ENCODE peak calls at places on chromosomes 2 and 18, in five cellular contexts. K, Y, L, S and V are unnamed samples.
A peak's percentile ranks its signal among the peaks of the same experiment; 100 is the strongest.

GRCh38 chr2:227671170-227671887 is 4.7 kb downstream of the SCYGR5 start:
- DNase-seq in L (no peak), S (no peak), Y (no peak), K (peak; percentile 35), V (no peak)

GRCh38 chr2:121489284-121489683 is 41.4 kb upstream of the RNU4ATAC start:
- DNase-seq in K (no peak), L (no peak), S (no peak), Y (no peak), V (no peak)

GRCh38 chr2:234502919-234503285 is 6.0 kb upstream of the ARL4C start:
- DNase-seq in K (no peak), Y (no peak), S (no peak), L (no peak), V (no peak)

GRCh38 chr2:105919826-105920225 is 175.1 kb downstream of the NCK2 start:
- DNase-seq in K (no peak), Y (peak; percentile 38), L (peak; percentile 51), S (no peak), V (peak; percentile 22)

GRCh38 chr2:162989507-162989906 is 150.9 kb upstream of the KCNH7 start:
- DNase-seq in S (no peak), K (no peak), L (no peak), Y (no peak), V (no peak)

GRCh38 chr18:79816092-79816491 is 18.4 kb downstream of the KCNG2 start:
- DNase-seq in S (no peak), K (no peak), L (no peak), Y (no peak), V (no peak)

GRCh38 chr18:45441110-45441842 is 174.0 kb upstream of the SLC14A2 start:
- DNase-seq in L (no peak), S (no peak), Y (no peak), K (no peak), V (no peak)

GRCh38 chr2:175187378-175187777 is 5.9 kb upstream of the ATP5MC3 start:
- DNase-seq in Y (no peak), S (no peak), K (no peak), L (peak; percentile 57), V (peak; percentile 48)

GRCh38 chr2:179726461-179727180 is 134.8 kb downstream of the ZNF385B start:
- DNase-seq in L (no peak), K (no peak), Y (no peak), S (no peak), V (no peak)

GRCh38 chr2:236863729-236864126 is 222.0 kb upstream of the COPS8 start:
- DNase-seq in S (peak; percentile 9), Y (no peak), L (no peak), K (no peak), V (no peak)

GRCh38 chr2:236178921-236179652 is 10.9 kb upstream of the GBX2 start:
- DNase-seq in Y (no peak), L (no peak), K (no peak), S (no peak), V (no peak)

GRCh38 chr2:220224711-220225519 is 597.5 kb downstream of the SLC4A3 start:
- DNase-seq in S (no peak), K (no peak), Y (no peak), L (no peak), V (no peak)

GRCh38 chr18:10057808-10058791 is 144.3 kb downstream of the VAPA start:
- DNase-seq in Y (no peak), K (no peak), S (no peak), L (no peak), V (no peak)

GRCh38 chr2:9232886-9233285 is 26.3 kb downstream of the ASAP2 start:
- DNase-seq in Y (no peak), K (no peak), L (no peak), S (no peak), V (no peak)

GRCh38 chr2:8152392-8153257 is 529.2 kb upstream of the ID2 start:
- DNase-seq in S (no peak), K (no peak), L (no peak), Y (no peak), V (no peak)

GRCh38 chr2:12819098-12819465 is 102.3 kb downstream of the TRIB2 start:
- DNase-seq in Y (no peak), K (peak; percentile 61), L (no peak), S (peak; percentile 93), V (no peak)

GRCh38 chr18:57058734-57059133 is 88.2 kb upstream of the BOD1L2 start:
- DNase-seq in L (no peak), S (no peak), K (no peak), Y (no peak), V (no peak)

GRCh38 chr2:84443477-84443876 is 15.6 kb downstream of the SUCLG1 start:
- DNase-seq in S (no peak), K (no peak), L (no peak), Y (no peak), V (no peak)

GRCh38 chr2:37720533-37721218 is 49.2 kb upstream of the CDC42EP3 start:
- DNase-seq in L (no peak), K (peak; percentile 42), Y (no peak), S (no peak), V (no peak)

GRCh38 chr2:26709323-26710110 is 17.0 kb downstream of the KCNK3 start:
- DNase-seq in L (no peak), Y (no peak), K (no peak), S (no peak), V (no peak)

GRCh38 chr2:227655454-227655853 is 11.2 kb upstream of the SCYGR5 start:
- DNase-seq in K (peak; percentile 81), S (peak; percentile 44), Y (no peak), L (peak; percentile 2), V (peak; percentile 96)

GRCh38 chr2:241108271-241109209 is 6.5 kb upstream of the MTERF4 start:
- DNase-seq in K (no peak), L (no peak), Y (no peak), S (no peak), V (no peak)

GRCh38 chr2:225797394-225797793 is 397.9 kb downstream of the NYAP2 start:
- DNase-seq in S (no peak), Y (no peak), L (no peak), K (no peak), V (peak; percentile 11)

GRCh38 chr18:6781846-6782245 is 52.3 kb downstream of the ARHGAP28 start:
- DNase-seq in S (peak; percentile 44), Y (no peak), K (no peak), L (no peak), V (no peak)

GRCh38 chr18:23662309-23663263 is at the start of gene ANKRD29:
- DNase-seq in K (peak; percentile 8), L (no peak), Y (peak; percentile 25), S (peak; percentile 22), V (peak; percentile 58)

GRCh38 chr2:144111443-144111842 is 408.5 kb downstream of the ZEB2 start:
- DNase-seq in Y (no peak), K (no peak), L (peak; percentile 41), S (peak; percentile 39), V (no peak)

GRCh38 chr2:184765048-184765881 is 166.9 kb downstream of the ZNF804A start:
- DNase-seq in Y (no peak), S (no peak), L (no peak), K (peak; percentile 31), V (no peak)

GRCh38 chr2:175892046-175892445 is 110.0 kb downstream of the LNPK start:
- DNase-seq in S (no peak), K (no peak), L (no peak), Y (no peak), V (no peak)

GRCh38 chr18:37496568-37496967 is 69.0 kb downstream of the CELF4 start:
- DNase-seq in Y (no peak), K (no peak), S (no peak), L (no peak), V (no peak)

GRCh38 chr2:50225021-50225928 is 806.7 kb downstream of the NRXN1 start:
- DNase-seq in L (no peak), K (no peak), S (no peak), Y (no peak), V (no peak)

GRCh38 chr2:166361351-166362153 is 14.2 kb downstream of the SCN9A start:
- DNase-seq in S (no peak), L (peak; percentile 65), Y (no peak), K (peak; percentile 67), V (peak; percentile 72)

GRCh38 chr2:190482441-190482840 is 52.1 kb downstream of the NEMP2 start:
- DNase-seq in L (no peak), K (no peak), S (no peak), Y (no peak), V (no peak)

GRCh38 chr2:144477943-144478283 is 42.0 kb downstream of the ZEB2 start:
- DNase-seq in L (no peak), S (no peak), K (no peak), Y (no peak), V (no peak)

GRCh38 chr2:68196120-68196716 is 38.5 kb downstream of the PNO1 start:
- DNase-seq in S (peak; percentile 72), L (peak; percentile 50), K (peak; percentile 40), Y (peak; percentile 32), V (no peak)